ENCODE peak calls at places on chromosomes 4 and X, in four cellular contexts. H is tibial nerve, L is keratinocyte, I is HL-60. G is an unnamed sample.

GRCh38 chrX:6810796-6811195 is 275.9 kb upstream of the VCX3A start:
- DNase-seq in I (no peak), H (no peak), L (no peak), G (no peak)

GRCh38 chr4:156558365-156559025 is 413.1 kb downstream of the PDGFC start:
- DNase-seq in H (no peak), L (no peak), I (no peak), G (no peak)

GRCh38 chr4:13933163-13933562 is 305.6 kb upstream of the BOD1L1 start:
- DNase-seq in I (no peak), L (no peak), H (no peak), G (no peak)

GRCh38 chrX:49064735-49065134 is 5.9 kb downstream of the CCDC120 start:
- DNase-seq in L (no peak), I (no peak), H (no peak), G (no peak)

GRCh38 chr4:24067781-24068193 is 177.9 kb upstream of the PPARGC1A start:
- DNase-seq in H (peak), I (no peak), L (peak), G (peak)

GRCh38 chr4:64581422-64581821 is 172.2 kb upstream of the TECRL start:
- DNase-seq in I (no peak), L (no peak), H (no peak), G (peak)

GRCh38 chr4:59655996-59656395 is 1544.1 kb upstream of the ADGRL3 start:
- DNase-seq in I (no peak), L (no peak), H (no peak), G (no peak)

GRCh38 chrX:53093177-53093655 is 726 bp upstream of the KANTR start:
- DNase-seq in I (peak), H (peak), L (no peak), G (no peak)

GRCh38 chr4:142845293-142846070 is 619 bp downstream of the INPP4B start:
- DNase-seq in H (peak), I (no peak), L (no peak), G (no peak)

GRCh38 chr4:25310066-25310824 is 2.3 kb upstream of the ZCCHC4 start:
- DNase-seq in L (no peak), H (no peak), I (no peak), G (no peak)

GRCh38 chr4:47654972-47655693 is 170.1 kb downstream of the ATP10D start:
- DNase-seq in H (no peak), L (no peak), I (no peak), G (no peak)

GRCh38 chr4:92969650-92970370 is 666.0 kb downstream of the GRID2 start:
- DNase-seq in L (peak), I (no peak), H (no peak), G (peak)

GRCh38 chr4:154004859-154005520 is 216.1 kb upstream of the SFRP2 start:
- DNase-seq in L (no peak), H (peak), I (no peak), G (no peak)

GRCh38 chr4:154013576-154013975 is 224.7 kb upstream of the SFRP2 start:
- DNase-seq in L (no peak), I (no peak), H (no peak), G (no peak)

GRCh38 chr4:154009795-154010194 is 220.9 kb upstream of the SFRP2 start:
- DNase-seq in H (no peak), L (no peak), I (no peak), G (no peak)

GRCh38 chr4:154010377-154010776 is 221.5 kb upstream of the SFRP2 start:
- DNase-seq in H (no peak), I (no peak), L (no peak), G (no peak)

GRCh38 chr4:154009191-154009590 is 220.3 kb upstream of the SFRP2 start:
- DNase-seq in L (no peak), I (no peak), H (no peak), G (peak)
- H3K27ac ChIP-seq in L (no peak), I (no peak), H (no peak), G (no peak)

DNA sequence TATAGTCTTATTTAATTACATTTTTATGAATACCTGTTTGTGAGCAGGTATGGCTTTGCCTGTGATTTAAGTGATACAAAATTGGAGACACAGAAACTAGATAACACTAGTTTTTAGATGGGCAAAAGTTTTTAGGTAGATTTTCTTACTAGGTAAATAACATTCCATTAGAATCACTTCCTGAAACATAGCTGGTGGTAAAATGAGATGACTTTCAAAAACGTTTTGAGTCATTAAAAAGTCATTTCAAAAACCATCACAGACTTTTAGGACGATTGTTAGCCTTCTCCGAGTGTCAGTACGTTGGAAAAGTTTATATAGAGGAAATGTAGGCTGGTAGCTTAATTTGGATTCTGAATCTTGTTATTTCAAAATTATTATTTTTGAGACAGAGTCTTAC is 18.3 kb downstream of the PTTG2 start:
- DNase-seq in H (no peak), L (no peak), I (no peak), G (no peak)
- H3K27ac ChIP-seq in H (no peak), L (no peak), I (peak), G (peak)

DNA sequence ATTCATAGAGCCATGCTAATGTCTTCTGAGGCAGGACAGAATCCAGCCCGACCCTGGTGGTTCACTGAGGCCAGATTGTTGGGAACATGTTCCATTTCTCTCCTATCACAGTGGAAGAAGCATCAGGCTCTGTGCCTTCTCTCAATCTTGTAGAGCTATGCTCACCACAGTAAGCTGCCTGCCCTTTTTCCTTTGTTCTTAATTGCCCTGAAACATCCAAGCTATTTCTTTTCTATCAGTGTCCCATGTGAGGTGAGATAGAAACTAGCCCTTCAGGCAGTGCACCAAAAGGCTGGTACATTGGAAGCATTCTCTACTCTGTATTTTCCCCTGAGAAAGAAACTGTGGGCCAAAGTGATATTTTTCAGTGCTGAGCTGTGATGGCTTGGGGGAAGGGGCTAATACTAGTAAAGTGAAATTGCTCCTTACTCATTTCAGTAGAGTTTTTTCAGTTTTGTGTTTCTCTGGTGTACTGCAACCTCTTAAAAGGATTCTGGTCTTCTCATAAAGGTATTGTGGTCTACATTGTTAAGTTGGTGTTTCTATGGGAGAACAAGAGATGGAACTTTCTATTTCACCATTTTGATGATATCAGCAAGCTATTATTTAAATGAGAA is 611.2 kb downstream of the RPA4 start:
- DNase-seq in I (no peak), H (no peak), L (no peak), G (no peak)
- H3K27ac ChIP-seq in I (no peak), H (no peak), L (no peak), G (no peak)

DNA sequence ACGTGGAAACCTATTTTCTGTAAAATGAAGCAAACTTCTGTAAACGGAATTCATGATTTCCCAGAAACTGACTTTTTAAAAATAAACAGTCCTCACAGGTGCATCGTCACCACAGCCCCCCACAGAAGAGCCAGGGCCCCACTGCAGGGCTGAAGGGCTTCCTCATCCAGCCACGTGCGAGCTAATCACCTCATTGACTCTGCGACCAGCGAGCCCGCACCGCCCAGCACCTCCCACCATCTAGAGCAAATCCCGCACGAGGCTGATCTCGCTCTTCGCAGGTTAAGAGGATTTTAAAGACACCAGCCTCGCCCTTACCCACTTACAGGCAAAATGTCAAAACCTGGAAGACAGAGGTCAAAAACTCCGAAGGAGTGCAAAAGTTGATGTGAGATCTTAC is 14.8 kb downstream of the PPP2R3B start:
- DNase-seq in I (no peak), L (no peak), H (no peak), G (no peak)
- H3K27ac ChIP-seq in I (no peak), L (no peak), H (no peak), G (no peak)

GRCh38 chrX:65601126-65601525 is 66.3 kb upstream of the MSN start:
- DNase-seq in L (no peak), H (no peak), I (no peak), G (no peak)
- H3K27ac ChIP-seq in L (no peak), H (peak), I (peak), G (peak)

GRCh38 chr4:4762909-4763814 is 96.3 kb upstream of the MSX1 start:
- DNase-seq in L (no peak), I (no peak), H (no peak), G (peak)
- H3K27ac ChIP-seq in L (no peak), I (no peak), H (no peak), G (no peak)

GRCh38 chrX:37462346-37462745 is 109.1 kb upstream of the LANCL3 start:
- DNase-seq in I (no peak), L (no peak), H (no peak), G (no peak)
- H3K27ac ChIP-seq in I (no peak), L (no peak), H (no peak), G (no peak)

DNA sequence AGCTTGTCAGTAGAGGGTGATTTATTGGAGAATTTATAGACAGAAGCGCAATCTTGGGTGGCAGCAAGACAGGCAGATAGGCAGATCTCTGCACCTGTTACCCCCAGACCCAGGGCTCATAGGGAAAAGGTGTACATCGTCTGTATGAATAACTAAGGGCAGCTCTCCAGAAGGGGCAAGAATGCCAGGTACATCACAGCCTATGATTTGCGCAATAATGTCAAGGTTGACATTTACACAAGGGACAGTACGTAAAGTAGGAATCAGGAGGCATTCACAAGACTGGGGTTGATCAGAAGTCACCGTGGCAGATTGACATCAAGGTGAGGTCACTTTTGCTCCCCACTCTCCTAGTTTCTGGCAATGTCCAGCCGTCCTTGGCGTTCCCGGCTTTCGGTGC is 524.1 kb downstream of the TRIML1 start:
- DNase-seq in H (no peak), L (no peak), I (no peak), G (no peak)
- H3K27ac ChIP-seq in H (no peak), L (no peak), I (no peak), G (no peak)

GRCh38 chr4:336893-337142 is 796 bp upstream of the ZNF141 start:
- DNase-seq in I (no peak), L (no peak), H (no peak), G (no peak)

GRCh38 chr4:337143-337931 is at the start of gene ZNF141:
- DNase-seq in H (peak), I (peak), L (peak), G (peak)

GRCh38 chr4:337932-338758 is 531 bp downstream of the ZNF141 start:
- DNase-seq in H (peak), L (no peak), I (no peak), G (no peak)

GRCh38 chr4:335515-335914 is 2.1 kb upstream of the ZNF141 start:
- DNase-seq in H (no peak), L (no peak), I (no peak), G (no peak)

DNA sequence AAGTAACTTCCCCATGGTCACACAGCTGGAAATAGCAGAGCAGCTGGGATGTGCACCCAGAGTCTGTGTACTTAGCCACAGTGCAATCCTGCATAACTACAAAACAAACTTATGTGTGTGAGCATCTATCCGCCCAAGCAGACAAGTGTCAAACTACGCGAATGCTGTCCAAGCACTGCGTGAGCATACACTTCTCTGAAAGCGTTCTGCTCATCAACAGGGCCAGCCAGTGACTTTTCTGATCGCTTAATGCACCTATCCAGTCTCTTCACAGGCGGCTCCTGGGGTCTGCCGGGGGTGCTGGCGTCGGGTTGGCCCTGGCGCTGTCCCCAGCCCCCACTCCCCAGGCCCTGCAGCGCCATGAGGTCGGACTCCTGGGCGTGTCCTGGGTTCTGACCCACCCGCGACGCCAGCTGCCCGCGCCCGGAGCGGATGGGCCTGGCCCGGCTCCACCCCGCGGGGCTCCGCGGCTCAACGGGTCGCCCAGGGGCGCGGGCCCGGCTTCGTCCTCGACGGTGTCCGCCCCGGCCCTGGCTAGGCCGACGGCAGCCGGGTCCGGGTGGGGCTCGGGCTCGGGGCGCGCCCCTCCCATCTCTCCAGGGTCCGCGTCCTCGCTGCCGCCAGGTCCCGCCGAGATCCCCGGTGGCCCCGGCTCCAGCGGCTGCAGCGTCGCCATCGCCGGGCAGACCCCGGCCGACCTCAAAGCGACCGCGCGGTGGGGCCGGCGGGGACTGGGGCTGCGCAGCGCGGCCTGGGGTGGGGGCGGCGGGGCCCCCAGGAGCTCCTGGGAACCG is 1.3 kb upstream of the ZNF141 start:
- DNase-seq in L (no peak), I (no peak), H (peak), G (no peak)
- H3K27ac ChIP-seq in L (no peak), I (no peak), H (peak), G (peak)

DNA sequence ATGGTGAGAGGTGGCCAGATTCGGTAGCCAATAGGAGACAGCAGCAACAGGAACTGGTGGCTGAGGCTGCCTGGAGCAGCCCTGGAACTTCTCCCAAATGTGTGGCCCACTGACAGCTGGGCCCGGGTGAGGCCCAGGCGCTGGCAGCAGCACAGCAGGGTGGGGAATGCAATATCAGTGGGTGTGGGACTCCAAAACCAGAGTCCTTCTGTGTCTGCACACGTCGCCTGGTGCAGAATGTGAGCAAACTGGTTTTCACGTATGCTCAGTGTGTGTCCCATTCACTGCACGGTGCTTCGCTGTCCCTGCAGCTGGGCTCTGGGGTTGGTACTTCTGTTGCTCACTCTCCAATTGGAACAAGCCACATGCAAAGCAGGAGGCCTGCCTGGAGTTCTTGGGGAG is 14.4 kb upstream of the CENPU start:
- DNase-seq in L (no peak), H (no peak), I (no peak), G (peak)
- H3K27ac ChIP-seq in L (peak), H (no peak), I (peak), G (peak)

G was measured in epithelial cell of prostate.